ENCODE peak calls at places on chromosomes 13 and 19, in four cellular contexts. F, A, N and P are unnamed samples.

GRCh38 chr19:31214997-31215396 is 134.2 kb downstream of the TSHZ3 start:
- DNase-seq in A (peak), N (no peak), F (no peak), P (no peak)

GRCh38 chr19:33242129-33242528 is 16.5 kb upstream of the SLC7A10 start:
- DNase-seq in A (no peak), N (no peak), F (no peak), P (no peak)

GRCh38 chr13:44884076-44884729 is 105.1 kb downstream of the NUFIP1 start:
- DNase-seq in F (no peak), A (peak), N (no peak), P (no peak)

GRCh38 chr19:2014731-2015610 is 543 bp downstream of the BTBD2 start:
- DNase-seq in F (no peak), N (peak), A (peak), P (no peak)

GRCh38 chr19:310781-311496 is 19.7 kb upstream of the PLPP2 start:
- DNase-seq in N (no peak), A (no peak), F (no peak), P (no peak)

GRCh38 chr13:30881191-30881651 is 24.9 kb upstream of the MEDAG start:
- DNase-seq in N (no peak), F (no peak), A (no peak), P (no peak)

GRCh38 chr13:64884976-64885375 is 2345.2 kb downstream of the PCDH9 start:
- DNase-seq in A (peak), N (no peak), F (no peak), P (no peak)

GRCh38 chr13:26482451-26483197 is 74.9 kb upstream of the WASF3 start:
- DNase-seq in A (peak), N (no peak), F (peak), P (peak)

GRCh38 chr13:67353891-67354459 is 123.8 kb upstream of the PCDH9 start:
- DNase-seq in F (no peak), A (peak), N (no peak), P (no peak)

GRCh38 chr13:103516009-103516795 is 450.0 kb upstream of the SLC10A2 start:
- DNase-seq in N (no peak), A (no peak), F (no peak), P (no peak)

GRCh38 chr13:106038752-106039151 is 496.7 kb downstream of the EFNB2 start:
- DNase-seq in A (peak), F (no peak), N (no peak), P (no peak)

GRCh38 chr19:42965204-42965603 is 28.2 kb upstream of the PSG7 start:
- DNase-seq in F (no peak), N (no peak), A (peak), P (no peak)

GRCh38 chr13:98456423-98456845 is 120.5 kb downstream of the STK24 start:
- DNase-seq in N (no peak), F (no peak), A (no peak), P (no peak)

GRCh38 chr13:25971499-25972145 is 80.2 kb downstream of the SHISA2 start:
- DNase-seq in A (no peak), F (no peak), N (no peak), P (no peak)

GRCh38 chr13:112719556-112719955 is 29.7 kb downstream of the ATP11A start:
- DNase-seq in F (no peak), N (no peak), A (no peak), P (no peak)

GRCh38 chr19:39438270-39438934 is 2.7 kb upstream of the RPS16 start:
- DNase-seq in A (peak), N (no peak), F (no peak), P (no peak)

GRCh38 chr19:39038098-39038497 is 5.7 kb upstream of the FBXO27 start:
- DNase-seq in N (no peak), A (peak), F (no peak), P (no peak)

GRCh38 chr13:33401238-33401637 is 115.7 kb upstream of the STARD13 start:
- DNase-seq in A (no peak), N (no peak), F (no peak), P (no peak)

GRCh38 chr19:53947624-53948023 is 15.1 kb upstream of the CACNG8 start:
- DNase-seq in N (no peak), A (peak), F (no peak), P (no peak)

GRCh38 chr19:58538257-58539168 is 5.4 kb upstream of the TRIM28 start:
- DNase-seq in A (no peak), F (no peak), N (no peak), P (peak)

GRCh38 chr19:6599866-6600454 is 9.0 kb upstream of the CD70 start:
- DNase-seq in A (no peak), N (no peak), F (no peak), P (no peak)

GRCh38 chr13:30868806-30869470 is 37.1 kb upstream of the MEDAG start:
- DNase-seq in N (no peak), F (no peak), A (peak), P (no peak)

GRCh38 chr13:86946734-86947133 is 724.4 kb upstream of the SLITRK5 start:
- DNase-seq in A (no peak), N (no peak), F (no peak), P (no peak)

GRCh38 chr19:3243851-3244700 is 19.6 kb downstream of the CELF5 start:
- DNase-seq in A (peak), N (peak), F (peak), P (peak)